ENCODE peak calls at places on chromosomes 5 and 9, in four cellular contexts. One of them, this sample, is unnamed.

GRCh38 chr5:54844905-54845566 is 140.4 kb downstream of the ESM1 start:
- DNase-seq in Kasumi-1: peak
- DNase-seq in left lobe of liver: no peak
- DNase-seq in NCI-H1436: peak
- DNase-seq in this sample: peak

GRCh38 chr9:84939766-84940165 is 270.2 kb downstream of the NTRK2 start:
- DNase-seq in Kasumi-1: no peak
- DNase-seq in left lobe of liver: no peak
- DNase-seq in NCI-H1436: no peak
- DNase-seq in this sample: no peak

GRCh38 chr5:96129276-96129675 is 167.6 kb upstream of the ELL2 start:
- DNase-seq in Kasumi-1: no peak
- DNase-seq in left lobe of liver: no peak
- DNase-seq in NCI-H1436: no peak
- DNase-seq in this sample: no peak

GRCh38 chr5:139543423-139543991 is 17.6 kb upstream of the UBE2D2 start:
- DNase-seq in Kasumi-1: peak
- DNase-seq in left lobe of liver: peak
- DNase-seq in NCI-H1436: no peak
- DNase-seq in this sample: no peak

GRCh38 chr5:177355868-177356168 is 1.9 kb upstream of the RGS14 start:
- DNase-seq in Kasumi-1: no peak
- DNase-seq in left lobe of liver: no peak
- DNase-seq in NCI-H1436: no peak
- DNase-seq in this sample: no peak

GRCh38 chr9:91047993-91048607 is 246.5 kb downstream of the SYK start:
- DNase-seq in Kasumi-1: no peak
- DNase-seq in left lobe of liver: no peak
- DNase-seq in NCI-H1436: no peak
- DNase-seq in this sample: no peak

GRCh38 chr5:69517763-69518212 is 25.2 kb downstream of the OCLN start:
- DNase-seq in Kasumi-1: no peak
- DNase-seq in left lobe of liver: no peak
- DNase-seq in NCI-H1436: peak
- DNase-seq in this sample: peak

GRCh38 chr9:133221177-133221809 is 12.2 kb upstream of the OBP2B start:
- DNase-seq in Kasumi-1: no peak
- DNase-seq in left lobe of liver: no peak
- DNase-seq in NCI-H1436: no peak
- DNase-seq in this sample: no peak